ENCODE peak calls at places on chromosomes 16 and 17, in nine cellular contexts. One of them, this sample, is unnamed.

GRCh38 chr16:85413713-85414663 is 199.1 kb upstream of the GSE1 start:
- DNase-seq in tibial nerve: no peak
- DNase-seq in astrocyte of the spinal cord: no peak
- DNase-seq in HFF-Myc: no peak
- DNase-seq in AG04449: no peak
- DNase-seq in thoracic aorta: no peak
- DNase-seq in HCT116: no peak
- DNase-seq in AG10803: no peak
- DNase-seq in fibroblast of pulmonary artery: no peak
- DNase-seq in this sample: no peak

GRCh38 chr16:67277999-67278772 is 1.1 kb upstream of the PLEKHG4 start:
- DNase-seq in tibial nerve: no peak
- DNase-seq in astrocyte of the spinal cord: peak; percentile 85
- DNase-seq in HFF-Myc: peak; percentile 61
- DNase-seq in AG04449: peak; percentile 28
- DNase-seq in thoracic aorta: no peak
- DNase-seq in HCT116: no peak
- DNase-seq in AG10803: peak; percentile 84
- DNase-seq in fibroblast of pulmonary artery: peak; percentile 75
- DNase-seq in this sample: no peak

GRCh38 chr17:73323622-73324455 is 12.0 kb upstream of the CDC42EP4 start:
- DNase-seq in tibial nerve: peak; percentile 60
- DNase-seq in astrocyte of the spinal cord: no peak
- DNase-seq in HFF-Myc: no peak
- DNase-seq in AG04449: no peak
- DNase-seq in thoracic aorta: no peak
- DNase-seq in HCT116: no peak
- DNase-seq in AG10803: peak; percentile 54
- DNase-seq in fibroblast of pulmonary artery: peak; percentile 55
- DNase-seq in this sample: no peak

GRCh38 chr17:74467221-74467951 is 952 bp downstream of the CD300A start:
- DNase-seq in tibial nerve: no peak
- DNase-seq in astrocyte of the spinal cord: no peak
- DNase-seq in HFF-Myc: no peak
- DNase-seq in AG04449: no peak
- DNase-seq in thoracic aorta: no peak
- DNase-seq in HCT116: no peak
- DNase-seq in AG10803: no peak
- DNase-seq in fibroblast of pulmonary artery: no peak
- DNase-seq in this sample: no peak

GRCh38 chr17:47119746-47120520 is 69.2 kb downstream of the CDC27 start:
- DNase-seq in tibial nerve: no peak
- DNase-seq in astrocyte of the spinal cord: peak; percentile 80
- DNase-seq in HFF-Myc: no peak
- DNase-seq in AG04449: no peak
- DNase-seq in thoracic aorta: no peak
- DNase-seq in HCT116: peak; percentile 46
- DNase-seq in AG10803: peak; percentile 71
- DNase-seq in fibroblast of pulmonary artery: peak; percentile 51
- DNase-seq in this sample: no peak

GRCh38 chr17:74521701-74522201 is 9.5 kb downstream of the CD300LB start:
- DNase-seq in tibial nerve: no peak
- DNase-seq in astrocyte of the spinal cord: no peak
- DNase-seq in HFF-Myc: no peak
- DNase-seq in AG04449: no peak
- DNase-seq in thoracic aorta: no peak
- DNase-seq in HCT116: no peak
- DNase-seq in AG10803: no peak
- DNase-seq in fibroblast of pulmonary artery: no peak
- DNase-seq in this sample: no peak

GRCh38 chr16:48525201-48526057 is 84.6 kb downstream of the N4BP1 start:
- DNase-seq in tibial nerve: no peak
- DNase-seq in astrocyte of the spinal cord: no peak
- DNase-seq in HFF-Myc: no peak
- DNase-seq in AG04449: no peak
- DNase-seq in thoracic aorta: no peak
- DNase-seq in HCT116: no peak
- DNase-seq in AG10803: no peak
- DNase-seq in fibroblast of pulmonary artery: no peak
- DNase-seq in this sample: no peak

GRCh38 chr17:39513256-39513655 is 52.0 kb downstream of the CDK12 start:
- DNase-seq in tibial nerve: no peak
- DNase-seq in astrocyte of the spinal cord: no peak
- DNase-seq in HFF-Myc: no peak
- DNase-seq in AG04449: no peak
- DNase-seq in thoracic aorta: no peak
- DNase-seq in HCT116: no peak
- DNase-seq in AG10803: no peak
- DNase-seq in fibroblast of pulmonary artery: no peak
- DNase-seq in this sample: no peak

GRCh38 chr16:1564325-1564724 is 30.9 kb downstream of the TMEM204 start:
- DNase-seq in tibial nerve: no peak
- DNase-seq in astrocyte of the spinal cord: no peak
- DNase-seq in HFF-Myc: no peak
- DNase-seq in AG04449: no peak
- DNase-seq in thoracic aorta: no peak
- DNase-seq in HCT116: no peak
- DNase-seq in AG10803: no peak
- DNase-seq in fibroblast of pulmonary artery: no peak
- DNase-seq in this sample: no peak

GRCh38 chr17:14464741-14465140 is 163.9 kb downstream of the HS3ST3B1 start:
- DNase-seq in tibial nerve: no peak
- DNase-seq in astrocyte of the spinal cord: peak; percentile 21
- DNase-seq in HFF-Myc: peak; percentile 87
- DNase-seq in AG04449: peak; percentile 46
- DNase-seq in thoracic aorta: no peak
- DNase-seq in HCT116: no peak
- DNase-seq in AG10803: peak; percentile 85
- DNase-seq in fibroblast of pulmonary artery: no peak
- DNase-seq in this sample: no peak

GRCh38 chr16:61579195-61579594 is 457.0 kb downstream of the CDH8 start:
- DNase-seq in tibial nerve: no peak
- DNase-seq in astrocyte of the spinal cord: no peak
- DNase-seq in HFF-Myc: no peak
- DNase-seq in AG04449: no peak
- DNase-seq in thoracic aorta: no peak
- DNase-seq in HCT116: no peak
- DNase-seq in AG10803: no peak
- DNase-seq in fibroblast of pulmonary artery: no peak
- DNase-seq in this sample: no peak

GRCh38 chr16:88672776-88673175 is 9.9 kb upstream of the MVD start:
- DNase-seq in tibial nerve: no peak
- DNase-seq in astrocyte of the spinal cord: no peak
- DNase-seq in HFF-Myc: no peak
- DNase-seq in AG04449: no peak
- DNase-seq in thoracic aorta: no peak
- DNase-seq in HCT116: peak; percentile 39
- DNase-seq in AG10803: no peak
- DNase-seq in fibroblast of pulmonary artery: no peak
- DNase-seq in this sample: no peak

GRCh38 chr17:1617620-1618174 is 10.9 kb downstream of the SLC43A2 start:
- DNase-seq in tibial nerve: peak; percentile 34
- DNase-seq in astrocyte of the spinal cord: peak; percentile 48
- DNase-seq in HFF-Myc: no peak
- DNase-seq in AG04449: peak; percentile 29
- DNase-seq in thoracic aorta: no peak
- DNase-seq in HCT116: peak; percentile 93
- DNase-seq in AG10803: peak; percentile 74
- DNase-seq in fibroblast of pulmonary artery: peak; percentile 89
- DNase-seq in this sample: no peak

GRCh38 chr17:16352838-16353701 is at the start of gene CENPV:
- DNase-seq in tibial nerve: peak; percentile 28
- DNase-seq in astrocyte of the spinal cord: no peak
- DNase-seq in HFF-Myc: no peak
- DNase-seq in AG04449: no peak
- DNase-seq in thoracic aorta: no peak
- DNase-seq in HCT116: peak; percentile 41
- DNase-seq in AG10803: peak; percentile 17
- DNase-seq in fibroblast of pulmonary artery: peak; percentile 29
- DNase-seq in this sample: no peak

GRCh38 chr16:67462279-67462655 is 18.7 kb downstream of the ATP6V0D1 start:
- DNase-seq in tibial nerve: no peak
- DNase-seq in astrocyte of the spinal cord: no peak
- DNase-seq in HFF-Myc: no peak
- DNase-seq in AG04449: no peak
- DNase-seq in thoracic aorta: no peak
- DNase-seq in HCT116: no peak
- DNase-seq in AG10803: no peak
- DNase-seq in fibroblast of pulmonary artery: no peak
- DNase-seq in this sample: no peak

GRCh38 chr17:78127240-78127887 is 1.2 kb downstream of the TMC6 start:
- DNase-seq in tibial nerve: peak; percentile 30
- DNase-seq in astrocyte of the spinal cord: no peak
- DNase-seq in HFF-Myc: no peak
- DNase-seq in AG04449: no peak
- DNase-seq in thoracic aorta: no peak
- DNase-seq in HCT116: no peak
- DNase-seq in AG10803: no peak
- DNase-seq in fibroblast of pulmonary artery: no peak
- DNase-seq in this sample: no peak

GRCh38 chr17:50626037-50626574 is 8.6 kb upstream of the ABCC3 start:
- DNase-seq in tibial nerve: peak; percentile 52
- DNase-seq in astrocyte of the spinal cord: peak; percentile 72
- DNase-seq in HFF-Myc: peak; percentile 42
- DNase-seq in AG04449: no peak
- DNase-seq in thoracic aorta: no peak
- DNase-seq in HCT116: peak; percentile 58
- DNase-seq in AG10803: peak; percentile 74
- DNase-seq in fibroblast of pulmonary artery: peak; percentile 85
- DNase-seq in this sample: no peak

GRCh38 chr17:38539386-38539785 is 66.4 kb downstream of the SRCIN1 start:
- DNase-seq in tibial nerve: no peak
- DNase-seq in astrocyte of the spinal cord: no peak
- DNase-seq in HFF-Myc: no peak
- DNase-seq in AG04449: no peak
- DNase-seq in thoracic aorta: no peak
- DNase-seq in HCT116: no peak
- DNase-seq in AG10803: no peak
- DNase-seq in fibroblast of pulmonary artery: no peak
- DNase-seq in this sample: no peak

GRCh38 chr16:47492428-47493357 is 31.6 kb downstream of the PHKB start:
- DNase-seq in tibial nerve: peak; percentile 74
- DNase-seq in astrocyte of the spinal cord: peak; percentile 38
- DNase-seq in HFF-Myc: no peak
- DNase-seq in AG04449: no peak
- DNase-seq in thoracic aorta: peak; percentile 23
- DNase-seq in HCT116: no peak
- DNase-seq in AG10803: peak; percentile 47
- DNase-seq in fibroblast of pulmonary artery: peak; percentile 78
- DNase-seq in this sample: no peak

GRCh38 chr17:15659236-15659635 is 24.9 kb downstream of the TRIM16 start:
- DNase-seq in tibial nerve: no peak
- DNase-seq in astrocyte of the spinal cord: no peak
- DNase-seq in HFF-Myc: no peak
- DNase-seq in AG04449: no peak
- DNase-seq in thoracic aorta: no peak
- DNase-seq in HCT116: no peak
- DNase-seq in AG10803: no peak
- DNase-seq in fibroblast of pulmonary artery: no peak
- DNase-seq in this sample: no peak

GRCh38 chr17:72191901-72192300 is 71.1 kb downstream of the SOX9 start:
- DNase-seq in tibial nerve: peak; percentile 55
- DNase-seq in astrocyte of the spinal cord: no peak
- DNase-seq in HFF-Myc: no peak
- DNase-seq in AG04449: no peak
- DNase-seq in thoracic aorta: no peak
- DNase-seq in HCT116: no peak
- DNase-seq in AG10803: no peak
- DNase-seq in fibroblast of pulmonary artery: no peak
- DNase-seq in this sample: no peak

DNA sequence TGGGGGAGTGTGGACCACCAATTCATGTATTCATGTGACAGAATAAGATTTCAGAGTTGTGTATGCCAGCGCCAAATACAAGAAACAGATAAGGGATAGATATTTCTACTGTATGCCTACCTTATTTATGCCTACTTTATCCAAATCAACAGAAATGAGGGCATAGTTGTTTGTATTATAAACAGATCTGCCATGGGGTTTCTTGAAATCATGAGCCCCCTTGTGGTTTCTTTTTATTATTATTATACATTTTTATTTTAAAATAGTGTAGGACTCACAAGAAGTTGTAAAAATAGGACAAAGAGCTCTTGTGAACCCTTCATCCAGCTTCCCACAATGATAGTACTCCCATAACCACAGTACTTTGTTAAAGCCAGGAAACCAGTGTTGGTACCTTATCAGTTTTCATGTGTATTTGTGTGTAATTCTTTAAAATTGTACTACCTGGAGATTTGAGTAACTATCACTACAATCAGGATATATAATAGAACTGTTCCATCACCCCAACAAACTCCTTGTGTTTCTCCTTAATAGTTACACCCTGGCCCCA is 229.4 kb downstream of the CCDC182 start:
- DNase-seq in tibial nerve: no peak
- DNase-seq in astrocyte of the spinal cord: no peak
- DNase-seq in HFF-Myc: no peak
- DNase-seq in AG04449: no peak
- DNase-seq in thoracic aorta: no peak
- DNase-seq in HCT116: no peak
- DNase-seq in AG10803: no peak
- DNase-seq in fibroblast of pulmonary artery: peak; percentile 16
- DNase-seq in this sample: no peak
- TF ChIP-seq CTCF in tibial nerve: no peak
- TF ChIP-seq CTCF in astrocyte of the spinal cord: no peak
- TF ChIP-seq CTCF in HFF-Myc: no peak
- TF ChIP-seq CTCF in AG04449: no peak
- TF ChIP-seq CTCF in thoracic aorta: peak; percentile 9
- TF ChIP-seq CTCF in HCT116: no peak
- TF ChIP-seq CTCF in AG10803: no peak
- TF ChIP-seq CTCF in fibroblast of pulmonary artery: peak; percentile 14
- TF ChIP-seq CTCF in this sample: no peak

GRCh38 chr17:28912281-28912937 is 9.5 kb upstream of the DHRS13 start:
- DNase-seq in tibial nerve: no peak
- DNase-seq in astrocyte of the spinal cord: no peak
- DNase-seq in HFF-Myc: no peak
- DNase-seq in AG04449: no peak
- DNase-seq in thoracic aorta: no peak
- DNase-seq in HCT116: no peak
- DNase-seq in AG10803: no peak
- DNase-seq in fibroblast of pulmonary artery: no peak
- DNase-seq in this sample: no peak
- TF ChIP-seq CTCF in tibial nerve: no peak
- TF ChIP-seq CTCF in astrocyte of the spinal cord: peak; percentile 38
- TF ChIP-seq CTCF in HFF-Myc: peak; percentile 14
- TF ChIP-seq CTCF in AG04449: no peak
- TF ChIP-seq CTCF in thoracic aorta: no peak
- TF ChIP-seq CTCF in HCT116: peak; percentile 20
- TF ChIP-seq CTCF in AG10803: peak; percentile 25
- TF ChIP-seq CTCF in fibroblast of pulmonary artery: peak; percentile 32
- TF ChIP-seq CTCF in this sample: no peak

GRCh38 chr17:45385331-45385997 is 47.2 kb downstream of the ARHGAP27 start:
- DNase-seq in tibial nerve: peak; percentile 82
- DNase-seq in astrocyte of the spinal cord: peak; percentile 76
- DNase-seq in HFF-Myc: peak; percentile 59
- DNase-seq in AG04449: no peak
- DNase-seq in thoracic aorta: no peak
- DNase-seq in HCT116: peak; percentile 87
- DNase-seq in AG10803: peak; percentile 75
- DNase-seq in fibroblast of pulmonary artery: peak; percentile 87
- DNase-seq in this sample: peak; percentile 76
- TF ChIP-seq CTCF in tibial nerve: peak; percentile 93
- TF ChIP-seq CTCF in astrocyte of the spinal cord: peak; percentile 98
- TF ChIP-seq CTCF in HFF-Myc: peak; percentile 99
- TF ChIP-seq CTCF in AG04449: peak; percentile 96
- TF ChIP-seq CTCF in thoracic aorta: peak; percentile 97
- TF ChIP-seq CTCF in HCT116: peak; percentile 100
- TF ChIP-seq CTCF in AG10803: peak; percentile 99
- TF ChIP-seq CTCF in fibroblast of pulmonary artery: peak; percentile 99
- TF ChIP-seq CTCF in this sample: no peak

GRCh38 chr17:75872434-75873351 is 5.7 kb downstream of the TRIM47 start:
- DNase-seq in tibial nerve: peak; percentile 57
- DNase-seq in astrocyte of the spinal cord: peak; percentile 80
- DNase-seq in HFF-Myc: no peak
- DNase-seq in AG04449: no peak
- DNase-seq in thoracic aorta: no peak
- DNase-seq in HCT116: no peak
- DNase-seq in AG10803: peak; percentile 82
- DNase-seq in fibroblast of pulmonary artery: peak; percentile 89
- DNase-seq in this sample: no peak
- TF ChIP-seq CTCF in tibial nerve: no peak
- TF ChIP-seq CTCF in astrocyte of the spinal cord: no peak
- TF ChIP-seq CTCF in HFF-Myc: no peak
- TF ChIP-seq CTCF in AG04449: no peak
- TF ChIP-seq CTCF in thoracic aorta: no peak
- TF ChIP-seq CTCF in HCT116: no peak
- TF ChIP-seq CTCF in AG10803: no peak
- TF ChIP-seq CTCF in fibroblast of pulmonary artery: no peak
- TF ChIP-seq CTCF in this sample: no peak